ENCODE peak calls at places on chromosome 13, in six cellular contexts. T, U, Z, F, X and B are unnamed samples.

GRCh38 chr13:112692104-112692503 is 2.3 kb downstream of the ATP11A start:
- DNase-seq in X (no peak), T (no peak), F (no peak), Z (no peak), U (no peak), B (no peak)

GRCh38 chr13:114196629-114197028 is 17.6 kb downstream of the CFAP97D2 start:
- DNase-seq in U (no peak), T (no peak), X (no peak), Z (no peak), F (no peak), B (no peak)

GRCh38 chr13:114089341-114089740 is 43.1 kb downstream of the RASA3 start:
- DNase-seq in X (no peak), T (no peak), Z (peak; percentile 11), F (no peak), U (no peak), B (no peak)

GRCh38 chr13:72180253-72180952 is 313.4 kb upstream of the DACH1 start:
- DNase-seq in Z (no peak), F (no peak), X (no peak), T (no peak), U (no peak), B (no peak)

GRCh38 chr13:75587679-75588078 is 38.1 kb downstream of the UCHL3 start:
- DNase-seq in Z (no peak), U (no peak), F (no peak), T (no peak), X (no peak), B (peak; percentile 21)

GRCh38 chr13:36163809-36164308 is 32.7 kb upstream of the DCLK1 start:
- DNase-seq in X (no peak), T (no peak), F (peak; percentile 70), Z (peak; percentile 82), U (peak; percentile 96), B (peak; percentile 70)

GRCh38 chr13:99386911-99387788 is 80.0 kb upstream of the GPR183 start:
- DNase-seq in T (no peak), F (no peak), Z (peak; percentile 49), X (peak; percentile 82), U (peak; percentile 13), B (no peak)

GRCh38 chr13:88958821-88959220 is 1287.7 kb downstream of the SLITRK5 start:
- DNase-seq in F (no peak), X (no peak), Z (peak; percentile 7), U (no peak), T (no peak), B (no peak)

GRCh38 chr13:111065698-111066097 is 49.4 kb upstream of the ARHGEF7 start:
- DNase-seq in F (no peak), T (no peak), Z (no peak), U (no peak), X (no peak), B (no peak)

GRCh38 chr13:100388923-100389322 is 199.7 kb downstream of the GGACT start:
- DNase-seq in Z (no peak), U (no peak), F (no peak), T (no peak), X (no peak), B (no peak)

GRCh38 chr13:106112191-106112590 is 423.3 kb downstream of the EFNB2 start:
- DNase-seq in U (no peak), X (no peak), F (no peak), Z (no peak), T (no peak), B (no peak)

GRCh38 chr13:51675385-51675784 is 91.1 kb downstream of the WDFY2 start:
- DNase-seq in Z (no peak), T (no peak), F (no peak), U (no peak), X (no peak), B (no peak)

GRCh38 chr13:48731957-48732569 is 78.3 kb downstream of the CYSLTR2 start:
- DNase-seq in X (peak; percentile 17), T (no peak), U (no peak), F (no peak), Z (peak; percentile 43), B (no peak)

GRCh38 chr13:100602472-100603142 is 14.0 kb upstream of the GGACT start:
- DNase-seq in X (no peak), F (no peak), Z (no peak), U (no peak), T (no peak), B (no peak)

GRCh38 chr13:33918199-33918932 is 100.4 kb downstream of the RFC3 start:
- DNase-seq in X (no peak), F (peak; percentile 1), U (peak; percentile 42), T (no peak), Z (peak; percentile 24), B (no peak)

GRCh38 chr13:47858678-47859050 is 142.4 kb downstream of the SUCLA2 start:
- DNase-seq in Z (no peak), F (no peak), U (no peak), X (no peak), T (no peak), B (no peak)

GRCh38 chr13:94061316-94061715 is 418.2 kb downstream of the DCT start:
- DNase-seq in X (no peak), U (no peak), F (no peak), T (no peak), Z (no peak), B (no peak)

GRCh38 chr13:24683833-24684599 is 3.8 kb downstream of the ATP12A start:
- DNase-seq in Z (peak; percentile 60), T (peak; percentile 19), X (peak; percentile 34), F (peak; percentile 39), U (peak; percentile 18), B (peak; percentile 44)

GRCh38 chr13:106109391-106109791 is 426.1 kb downstream of the EFNB2 start:
- DNase-seq in F (no peak), X (no peak), U (no peak), T (no peak), Z (no peak), B (no peak)

GRCh38 chr13:89115307-89115706 is 1444.1 kb downstream of the SLITRK5 start:
- DNase-seq in Z (no peak), F (no peak), U (no peak), T (no peak), X (no peak), B (no peak)

GRCh38 chr13:98688373-98688772 is 64.1 kb downstream of the SLC15A1 start:
- DNase-seq in T (no peak), F (no peak), U (no peak), Z (no peak), X (no peak), B (no peak)

GRCh38 chr13:44904982-44905381 is 84.3 kb downstream of the NUFIP1 start:
- DNase-seq in Z (peak; percentile 45), F (no peak), X (no peak), U (peak; percentile 8), T (no peak), B (no peak)

GRCh38 chr13:36062249-36062648 is 68.9 kb downstream of the DCLK1 start:
- DNase-seq in F (no peak), U (no peak), X (no peak), T (no peak), Z (no peak), B (no peak)